ENCODE peak calls at places on chromosomes 11 and 22, in seven cellular contexts. V, W, L, E, O, K and J are unnamed samples.

GRCh38 chr11:9533736-9534473 is 39.6 kb upstream of the WEE1 start:
- DNase-seq in O (no peak), L (no peak), V (no peak), E (no peak), K (no peak), W (no peak), J (peak; percentile 73)

GRCh38 chr11:13183094-13183825 is 94.3 kb upstream of the BMAL1 start:
- DNase-seq in V (peak; percentile 66), O (peak; percentile 50), K (peak; percentile 21), L (peak; percentile 26), E (peak; percentile 28), W (peak; percentile 66), J (peak; percentile 83)

GRCh38 chr11:13859986-13860385 is 102.5 kb upstream of the SPON1 start:
- DNase-seq in V (no peak), O (no peak), W (no peak), K (no peak), L (no peak), E (no peak), J (no peak)

GRCh38 chr11:65217441-65218423 is 36.0 kb downstream of the CAPN1 start:
- DNase-seq in L (no peak), V (no peak), O (no peak), W (no peak), E (no peak), K (no peak), J (no peak)

GRCh38 chr11:44855138-44855849 is 95.4 kb downstream of the TP53I11 start:
- DNase-seq in W (no peak), K (no peak), L (no peak), V (peak; percentile 56), O (no peak), E (no peak), J (no peak)

GRCh38 chr11:34140149-34140548 is 34.7 kb downstream of the NAT10 start:
- DNase-seq in L (no peak), E (no peak), V (no peak), K (no peak), O (no peak), W (no peak), J (no peak)

GRCh38 chr11:126175261-126175885 is 36.1 kb downstream of the RPUSD4 start:
- DNase-seq in O (no peak), W (no peak), V (no peak), E (no peak), L (no peak), K (no peak), J (no peak)

GRCh38 chr11:251550-251949 is 14.8 kb downstream of the PSMD13 start:
- DNase-seq in O (no peak), V (no peak), K (no peak), W (no peak), L (no peak), E (no peak), J (no peak)

GRCh38 chr11:100932474-100933100 is 197.0 kb downstream of the PGR start:
- DNase-seq in W (peak; percentile 67), E (peak; percentile 9), O (peak; percentile 51), L (peak; percentile 1), K (peak; percentile 24), V (peak; percentile 78), J (peak; percentile 27)

GRCh38 chr22:19855504-19856409 is 1.1 kb upstream of the GNB1L start:
- DNase-seq in O (peak; percentile 68), V (peak; percentile 62), W (peak; percentile 51), L (peak; percentile 75), E (peak; percentile 95), K (no peak), J (peak; percentile 55)

GRCh38 chr22:24118689-24119384 is 62.5 kb upstream of the SUSD2 start:
- DNase-seq in K (no peak), E (no peak), V (no peak), O (no peak), W (no peak), L (no peak), J (no peak)

GRCh38 chr11:96215826-96216225 is 127.2 kb downstream of the MAML2 start:
- DNase-seq in L (no peak), E (no peak), W (no peak), O (peak; percentile 20), K (no peak), V (no peak), J (no peak)

GRCh38 chr11:22787565-22788162 is 41.9 kb downstream of the SVIP start:
- DNase-seq in O (peak; percentile 69), L (peak; percentile 46), W (no peak), E (peak; percentile 45), K (peak; percentile 71), V (peak; percentile 53), J (peak; percentile 53)

GRCh38 chr11:7575841-7576451 is 62.1 kb downstream of the PPFIBP2 start:
- DNase-seq in E (peak; percentile 26), V (peak; percentile 41), K (no peak), W (no peak), L (peak; percentile 18), O (peak; percentile 35), J (no peak)

GRCh38 chr22:30876925-30877553 is 91.5 kb downstream of the MORC2 start:
- DNase-seq in W (no peak), V (no peak), L (peak; percentile 77), E (no peak), O (no peak), K (no peak), J (peak; percentile 56)

GRCh38 chr11:73818838-73819237 is 31.2 kb downstream of the MRPL48 start:
- DNase-seq in L (peak; percentile 19), E (no peak), O (no peak), V (no peak), K (peak; percentile 4), W (no peak), J (peak; percentile 23)

GRCh38 chr11:130737041-130737830 is 179.0 kb downstream of the SNX19 start:
- DNase-seq in V (no peak), K (no peak), O (no peak), E (no peak), W (peak; percentile 21), L (no peak), J (peak; percentile 71)

GRCh38 chr11:128210148-128210940 is 377.0 kb downstream of the ETS1 start:
- DNase-seq in E (peak; percentile 59), K (no peak), O (no peak), V (peak; percentile 100), L (no peak), W (peak; percentile 100), J (peak; percentile 92)
- H3K4me2 ChIP-seq in E (no peak overlapping the region), K (no peak overlapping the region), O (no peak overlapping the region), V (peak overlapping the region; percentile 88), L (peak overlapping the region; percentile 74), W (peak overlapping the region; percentile 63), J (no peak overlapping the region)

DNA sequence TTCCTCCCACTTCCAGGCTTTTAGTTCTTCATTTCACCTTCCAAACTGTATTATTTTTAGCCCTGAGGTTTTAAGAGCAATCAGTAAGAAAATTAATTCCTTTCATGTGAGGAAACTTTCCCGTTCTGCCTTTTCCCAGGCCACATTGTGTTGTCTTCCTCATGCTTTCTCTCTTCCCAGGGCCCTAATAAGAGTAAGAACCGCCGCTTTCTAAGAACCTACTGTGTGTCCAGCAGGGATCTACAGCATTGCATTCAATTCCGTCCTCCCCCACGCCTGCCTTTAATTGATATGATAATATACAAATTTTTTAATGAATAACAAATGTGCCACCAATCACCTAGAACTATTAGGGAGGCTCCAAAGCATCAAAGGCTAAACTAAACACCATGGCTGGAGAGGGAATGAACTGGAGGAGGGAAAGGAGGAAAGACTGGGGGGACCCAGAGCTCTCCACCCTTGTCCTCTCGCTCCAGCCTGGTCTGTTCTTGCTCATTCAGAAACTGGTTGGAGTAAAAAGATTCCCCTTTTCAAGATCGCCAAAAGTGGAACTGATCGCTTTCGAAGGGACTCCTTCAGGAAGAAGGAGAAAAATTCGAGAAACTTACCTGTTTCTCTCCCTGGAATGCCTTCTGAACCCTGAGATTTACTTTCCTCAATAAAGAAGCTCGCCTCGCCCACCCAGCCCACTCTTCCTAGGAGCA is 46.8 kb downstream of the OR4D9 start:
- DNase-seq in O (no peak), W (no peak), L (no peak), K (peak; percentile 15), V (no peak), E (no peak), J (no peak)
- H2AFZ ChIP-seq in O (peak overlapping the region; percentile 23), W (no peak overlapping the region), L (peak overlapping the region; percentile 81), K (peak overlapping the region; percentile 82), V (no peak overlapping the region), E (peak overlapping the region; percentile 93), J (peak overlapping the region; percentile 34)

GRCh38 chr11:19428206-19429001 is 187.7 kb upstream of the E2F8 start:
- DNase-seq in K (peak; percentile 58), V (peak; percentile 89), E (no peak), L (no peak), W (peak; percentile 92), O (no peak), J (no peak)
- H3K79me2 ChIP-seq in K (no peaks in the 10 kb centered on the region), V (no peaks in the 10 kb centered on the region), E (no peaks in the 10 kb centered on the region), L (no peaks in the 10 kb centered on the region), W (no peaks in the 10 kb centered on the region), O (peaks cover 72% of the 10 kb centered on the region), J (no peaks in the 10 kb centered on the region)

GRCh38 chr11:48036011-48036410 is 55.7 kb downstream of the PTPRJ start:
- DNase-seq in L (no peak), E (no peak), W (peak; percentile 21), K (no peak), O (no peak), V (no peak), J (peak; percentile 43)
- H3K4me2 ChIP-seq in L (no peak overlapping the region), E (no peak overlapping the region), W (no peak overlapping the region), K (peak overlapping the region; percentile 40), O (no peak overlapping the region), V (no peak overlapping the region), J (no peak overlapping the region)

DNA sequence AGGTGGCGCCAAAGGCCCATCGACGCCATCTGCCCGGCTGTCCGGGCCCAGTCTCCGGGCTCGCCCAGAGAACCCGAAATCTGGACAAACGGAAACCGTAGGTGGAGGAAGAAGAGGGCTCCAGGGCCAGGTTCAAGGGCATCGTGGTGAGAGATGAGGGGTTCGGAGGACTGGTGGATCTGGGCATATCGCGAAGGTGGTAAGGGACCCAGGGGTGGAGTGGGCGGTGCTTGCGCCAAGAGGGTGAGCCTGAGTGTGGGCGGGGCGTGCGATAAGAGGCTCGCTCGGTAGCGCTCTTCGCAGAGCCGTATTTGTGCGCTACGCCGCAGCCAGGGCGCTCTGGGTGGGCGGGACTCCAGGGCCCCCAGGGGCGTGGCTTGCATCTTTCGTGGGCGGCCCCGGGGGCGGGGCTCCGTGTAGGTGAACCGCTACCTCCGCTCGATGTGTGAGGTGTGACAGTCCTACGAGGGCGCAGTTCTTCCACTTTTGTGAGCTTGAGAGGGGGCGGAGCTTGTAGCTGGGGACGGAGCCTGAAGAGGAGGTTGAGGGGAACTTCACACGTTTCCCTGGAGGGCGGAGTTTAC is 4.8 kb downstream of the CD248 start:
- DNase-seq in L (peak; percentile 88), E (peak; percentile 95), W (peak; percentile 88), K (peak; percentile 97), V (peak; percentile 89), O (peak; percentile 73), J (peak; percentile 92)
- H2AFZ ChIP-seq in L (peak overlapping the region; percentile 88), E (peak overlapping the region; percentile 94), W (peak overlapping the region; percentile 92), K (peak overlapping the region; percentile 95), V (peak overlapping the region; percentile 85), O (peak overlapping the region; percentile 43), J (peak overlapping the region; percentile 56)

DNA sequence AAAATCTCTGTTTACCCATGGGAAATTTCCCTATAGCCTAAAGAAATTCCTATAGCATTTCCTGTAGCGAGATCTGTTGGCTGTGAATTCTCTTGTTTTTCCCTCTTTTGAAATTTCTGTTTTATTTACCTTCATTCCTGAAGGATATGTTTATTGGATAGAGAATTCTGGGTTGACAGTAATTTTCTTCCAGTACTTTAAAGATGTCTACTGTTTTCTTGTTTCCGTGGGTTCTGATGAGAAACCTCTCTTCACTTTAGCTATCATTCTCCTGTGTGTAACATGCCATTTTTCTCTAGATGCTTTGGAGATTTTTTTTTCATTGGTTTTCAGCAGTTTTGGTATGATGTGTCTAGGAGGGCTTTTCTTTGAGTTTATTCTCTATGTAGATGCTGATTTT is 77.5 kb upstream of the SORL1-AS1 start:
- DNase-seq in E (no peak), W (no peak), O (no peak), L (no peak), K (no peak), V (no peak), J (no peak)
- H3K79me2 ChIP-seq in E (no peaks in the 10 kb centered on the region), W (no peaks in the 10 kb centered on the region), O (no peaks in the 10 kb centered on the region), L (no peaks in the 10 kb centered on the region), K (peaks cover 5% of the 10 kb centered on the region), V (no peaks in the 10 kb centered on the region), J (no peaks in the 10 kb centered on the region)